ENCODE peak calls at places on chromosomes 11 and 22, in six cellular contexts. One of them, this sample, is unnamed.

GRCh38 chr11:68545796-68546195 is 85.2 kb downstream of the PPP6R3 start:
- DNase-seq in SW480: no peak
- DNase-seq in ELR: no peak
- DNase-seq in naive thymus-derived CD4-positive, alpha-beta T cell: no peak
- DNase-seq in naive thymus-derived CD8-positive, alpha-beta T cell: no peak
- DNase-seq in LHCN-M2: no peak
- DNase-seq in this sample: no peak

GRCh38 chr22:46070722-46071450 is 79.4 kb upstream of the PPARA start:
- DNase-seq in SW480: no peak
- DNase-seq in ELR: peak
- DNase-seq in naive thymus-derived CD4-positive, alpha-beta T cell: peak
- DNase-seq in naive thymus-derived CD8-positive, alpha-beta T cell: peak
- DNase-seq in LHCN-M2: no peak
- DNase-seq in this sample: peak

GRCh38 chr11:3129181-3129590 is 35.9 kb downstream of the OSBPL5 start:
- DNase-seq in SW480: no peak
- DNase-seq in ELR: no peak
- DNase-seq in naive thymus-derived CD4-positive, alpha-beta T cell: no peak
- DNase-seq in naive thymus-derived CD8-positive, alpha-beta T cell: peak
- DNase-seq in LHCN-M2: no peak
- DNase-seq in this sample: no peak

GRCh38 chr11:114236829-114237228 is 59.4 kb upstream of the NNMT start:
- DNase-seq in SW480: no peak
- DNase-seq in ELR: no peak
- DNase-seq in naive thymus-derived CD4-positive, alpha-beta T cell: no peak
- DNase-seq in naive thymus-derived CD8-positive, alpha-beta T cell: no peak
- DNase-seq in LHCN-M2: peak
- DNase-seq in this sample: no peak

GRCh38 chr11:19466314-19466713 is 225.6 kb upstream of the E2F8 start:
- DNase-seq in SW480: no peak
- DNase-seq in ELR: no peak
- DNase-seq in naive thymus-derived CD4-positive, alpha-beta T cell: no peak
- DNase-seq in naive thymus-derived CD8-positive, alpha-beta T cell: no peak
- DNase-seq in LHCN-M2: no peak
- DNase-seq in this sample: no peak

GRCh38 chr11:120867531-120867930 is 156.4 kb upstream of the TBCEL start:
- DNase-seq in SW480: no peak
- DNase-seq in ELR: no peak
- DNase-seq in naive thymus-derived CD4-positive, alpha-beta T cell: no peak
- DNase-seq in naive thymus-derived CD8-positive, alpha-beta T cell: no peak
- DNase-seq in LHCN-M2: no peak
- DNase-seq in this sample: no peak

GRCh38 chr11:8867856-8868705 is 42.9 kb upstream of the AKIP1 start:
- DNase-seq in SW480: peak
- DNase-seq in ELR: peak
- DNase-seq in naive thymus-derived CD4-positive, alpha-beta T cell: no peak
- DNase-seq in naive thymus-derived CD8-positive, alpha-beta T cell: no peak
- DNase-seq in LHCN-M2: peak
- DNase-seq in this sample: no peak

GRCh38 chr11:68806931-68807844 is 34.5 kb downstream of the CPT1A start:
- DNase-seq in SW480: no peak
- DNase-seq in ELR: peak
- DNase-seq in naive thymus-derived CD4-positive, alpha-beta T cell: no peak
- DNase-seq in naive thymus-derived CD8-positive, alpha-beta T cell: peak
- DNase-seq in LHCN-M2: peak
- DNase-seq in this sample: no peak

GRCh38 chr11:116101737-116102275 is 597.6 kb upstream of the CADM1 start:
- DNase-seq in SW480: no peak
- DNase-seq in ELR: no peak
- DNase-seq in naive thymus-derived CD4-positive, alpha-beta T cell: no peak
- DNase-seq in naive thymus-derived CD8-positive, alpha-beta T cell: no peak
- DNase-seq in LHCN-M2: no peak
- DNase-seq in this sample: no peak

GRCh38 chr11:116224889-116225200 is 547.9 kb downstream of the BUD13 start:
- DNase-seq in SW480: no peak
- DNase-seq in ELR: no peak
- DNase-seq in naive thymus-derived CD4-positive, alpha-beta T cell: no peak
- DNase-seq in naive thymus-derived CD8-positive, alpha-beta T cell: no peak
- DNase-seq in LHCN-M2: no peak
- DNase-seq in this sample: no peak

GRCh38 chr11:72124046-72124445 is 11.5 kb upstream of the FOLR3 start:
- DNase-seq in SW480: no peak
- DNase-seq in ELR: no peak
- DNase-seq in naive thymus-derived CD4-positive, alpha-beta T cell: no peak
- DNase-seq in naive thymus-derived CD8-positive, alpha-beta T cell: no peak
- DNase-seq in LHCN-M2: no peak
- DNase-seq in this sample: no peak

GRCh38 chr11:8265681-8266241 is 2.1 kb upstream of the LMO1 start:
- DNase-seq in SW480: no peak
- DNase-seq in ELR: peak
- DNase-seq in naive thymus-derived CD4-positive, alpha-beta T cell: no peak
- DNase-seq in naive thymus-derived CD8-positive, alpha-beta T cell: no peak
- DNase-seq in LHCN-M2: no peak
- DNase-seq in this sample: no peak

GRCh38 chr11:65301491-65302329 is 13.0 kb upstream of the CDC42EP2 start:
- DNase-seq in SW480: no peak
- DNase-seq in ELR: no peak
- DNase-seq in naive thymus-derived CD4-positive, alpha-beta T cell: no peak
- DNase-seq in naive thymus-derived CD8-positive, alpha-beta T cell: no peak
- DNase-seq in LHCN-M2: peak
- DNase-seq in this sample: no peak

GRCh38 chr22:19874307-19875060 is 19.8 kb upstream of the GNB1L start:
- DNase-seq in SW480: peak
- DNase-seq in ELR: no peak
- DNase-seq in naive thymus-derived CD4-positive, alpha-beta T cell: no peak
- DNase-seq in naive thymus-derived CD8-positive, alpha-beta T cell: peak
- DNase-seq in LHCN-M2: peak
- DNase-seq in this sample: no peak

GRCh38 chr11:74754507-74755255 is 6.0 kb downstream of the RNF169 start:
- DNase-seq in SW480: no peak
- DNase-seq in ELR: peak
- DNase-seq in naive thymus-derived CD4-positive, alpha-beta T cell: no peak
- DNase-seq in naive thymus-derived CD8-positive, alpha-beta T cell: no peak
- DNase-seq in LHCN-M2: peak
- DNase-seq in this sample: no peak

GRCh38 chr11:125886997-125887372 is 483 bp upstream of the HYLS1 start:
- DNase-seq in SW480: no peak
- DNase-seq in ELR: peak
- DNase-seq in naive thymus-derived CD4-positive, alpha-beta T cell: no peak
- DNase-seq in naive thymus-derived CD8-positive, alpha-beta T cell: no peak
- DNase-seq in LHCN-M2: peak
- DNase-seq in this sample: peak

This sample was measured in effector CD4-positive, alpha-beta T cell.